ENCODE peak calls at places on chromosomes 11 and 22, in five cellular contexts. A, Y, U, N and Z are unnamed samples.

GRCh38 chr11:128684582-128685382 is 9.1 kb upstream of the FLI1 start:
- DNase-seq in N (no peak), U (no peak), Y (no peak), A (no peak), Z (no peak)

GRCh38 chr11:10588904-10589303 is 20.4 kb upstream of the LYVE1 start:
- DNase-seq in U (no peak), N (no peak), A (no peak), Y (no peak), Z (no peak)

GRCh38 chr11:70070736-70071135 is 7.4 kb upstream of the ANO1 start:
- DNase-seq in Y (no peak), N (no peak), U (no peak), A (peak; percentile 36), Z (no peak)

GRCh38 chr11:107017433-107018227 is 646 bp downstream of the GUCY1A2 start:
- DNase-seq in N (peak; percentile 75), U (peak; percentile 66), A (peak; percentile 42), Y (peak; percentile 55), Z (peak; percentile 54)

GRCh38 chr11:94802501-94802900 is 34.3 kb downstream of the AMOTL1 start:
- DNase-seq in A (no peak), Y (no peak), N (no peak), U (no peak), Z (no peak)

GRCh38 chr11:2176389-2176900 is 4.8 kb upstream of the TH start:
- DNase-seq in A (no peak), U (no peak), Y (no peak), N (no peak), Z (peak; percentile 6)

GRCh38 chr11:112162761-112163669 is 879 bp downstream of the IL18 start:
- DNase-seq in A (no peak), U (peak; percentile 58), Y (no peak), N (no peak), Z (peak; percentile 44)

GRCh38 chr11:30740071-30740470 is 153.9 kb upstream of the MPPED2 start:
- DNase-seq in A (no peak), U (no peak), Y (no peak), N (no peak), Z (no peak)

GRCh38 chr11:47905358-47906059 is 57.4 kb upstream of the NUP160 start:
- DNase-seq in A (no peak), N (no peak), U (no peak), Y (no peak), Z (peak; percentile 75)

GRCh38 chr11:94011478-94011877 is 9.7 kb upstream of the HEPHL1 start:
- DNase-seq in U (no peak), N (no peak), A (no peak), Y (no peak), Z (no peak)

GRCh38 chr11:71096751-71097388 is 155.5 kb downstream of the SHANK2 start:
- DNase-seq in A (no peak), N (no peak), Y (no peak), U (no peak), Z (no peak)

GRCh38 chr11:109945626-109946321 is 147.4 kb upstream of the ZC3H12C start:
- DNase-seq in Y (no peak), N (no peak), A (no peak), U (no peak), Z (no peak)
- H3K4me3 ChIP-seq in Y (no peak overlapping the region), N (peak overlapping the region; percentile 46), A (peak overlapping the region; percentile 9), U (no peak overlapping the region), Z (peak overlapping the region; percentile 9)

DNA sequence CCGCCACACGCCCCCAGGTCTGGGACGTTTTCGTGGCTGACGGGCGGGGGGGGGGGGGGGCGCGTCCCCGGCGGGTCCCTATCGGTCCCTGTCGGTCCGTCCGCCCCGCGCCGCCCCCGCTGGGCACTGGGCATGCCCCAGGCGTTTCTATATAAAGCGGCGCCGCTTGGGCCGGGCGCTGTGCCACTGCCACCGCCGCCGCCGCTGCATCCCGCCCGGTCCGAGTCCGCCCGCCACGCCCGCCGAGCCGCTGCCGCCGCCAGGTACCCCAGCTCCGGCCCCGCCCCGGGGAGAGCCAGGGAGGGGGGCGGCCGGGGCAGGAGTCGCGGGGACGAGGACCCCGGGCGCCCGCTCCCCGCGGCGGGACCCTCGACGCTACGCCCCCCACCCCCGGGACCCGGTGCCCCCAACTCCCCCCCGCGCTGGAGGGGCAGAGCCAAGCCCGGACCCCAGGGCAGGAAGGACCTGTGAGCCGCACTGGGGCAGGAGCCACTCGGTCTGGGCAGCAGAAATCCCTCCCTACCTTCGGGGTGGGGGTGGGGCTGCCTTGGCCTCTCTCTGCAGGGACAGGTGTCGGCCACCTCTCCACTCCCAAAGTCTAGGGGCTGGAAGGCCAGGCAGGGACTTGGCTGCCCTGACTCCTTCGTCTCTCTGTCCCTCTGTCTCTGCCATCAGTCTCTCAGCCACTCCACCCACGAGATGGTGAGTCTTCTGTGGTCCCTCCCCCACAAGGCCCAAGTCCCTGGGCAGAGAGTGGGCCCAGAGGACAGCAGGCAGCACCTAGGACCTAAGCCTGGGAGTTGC is at the start of gene CARNS1:
- DNase-seq in U (peak; percentile 40), Y (peak; percentile 46), A (no peak), N (no peak), Z (no peak)
- H3K4me3 ChIP-seq in U (no peak within 1 kb of the TSS), Y (peak within 1 kb of the TSS; percentile 36), A (no peak within 1 kb of the TSS), N (no peak within 1 kb of the TSS), Z (no peak within 1 kb of the TSS)

DNA sequence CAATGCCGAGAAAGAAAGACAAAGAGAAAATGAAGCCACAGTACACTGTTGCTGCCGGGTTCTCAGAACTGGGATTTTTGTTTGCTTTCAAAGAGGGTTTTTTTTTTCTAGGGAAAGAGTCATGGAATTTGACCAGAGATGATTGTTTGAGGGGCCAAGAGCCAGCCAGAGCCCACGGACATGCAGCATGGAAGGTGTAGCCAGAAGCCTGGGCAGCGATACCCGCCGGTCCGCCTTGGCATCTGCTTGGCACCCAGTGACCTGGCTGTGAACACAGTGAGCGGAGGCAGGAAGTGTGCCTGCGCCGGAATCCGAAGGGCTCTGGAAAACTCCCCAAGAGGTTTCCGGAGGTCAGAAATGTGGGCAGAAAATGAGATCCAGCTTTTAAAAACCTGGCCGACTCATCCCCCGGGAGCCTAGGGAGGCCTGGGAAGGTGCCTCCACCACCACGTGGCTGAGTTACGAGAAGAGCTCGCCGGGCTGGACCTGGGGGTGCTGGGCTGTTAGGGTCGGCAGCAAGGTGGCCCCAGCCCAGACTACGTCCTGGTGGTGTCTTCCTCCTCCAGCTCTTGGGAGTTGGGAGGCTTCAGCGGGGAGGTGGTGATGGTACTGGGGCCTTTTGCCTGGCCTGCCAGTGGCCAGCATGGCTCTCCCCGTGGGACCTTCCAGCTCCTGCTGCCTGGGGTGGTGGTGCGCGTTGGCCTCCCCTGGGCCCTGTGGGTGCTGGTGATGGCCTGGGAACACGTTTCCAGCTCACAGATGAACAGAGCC is 61.6 kb upstream of the PPARA start:
- DNase-seq in U (peak; percentile 91), Y (peak; percentile 64), N (no peak), A (peak; percentile 83), Z (peak; percentile 72)
- H3K4me3 ChIP-seq in U (peak overlapping the region; percentile 97), Y (peak overlapping the region; percentile 14), N (no peak overlapping the region), A (peak overlapping the region; percentile 31), Z (peak overlapping the region; percentile 81)

GRCh38 chr22:17804331-17805080 is 30.2 kb upstream of the BID start:
- DNase-seq in A (no peak), N (no peak), Y (no peak), U (no peak), Z (no peak)
- H3K4me3 ChIP-seq in A (no peak overlapping the region), N (no peak overlapping the region), Y (no peak overlapping the region), U (no peak overlapping the region), Z (no peak overlapping the region)

GRCh38 chr22:17794726-17795125 is 20.5 kb upstream of the BID start:
- DNase-seq in Y (no peak), A (no peak), U (no peak), N (no peak), Z (no peak)
- H3K4me3 ChIP-seq in Y (no peak overlapping the region), A (no peak overlapping the region), U (no peak overlapping the region), N (no peak overlapping the region), Z (no peak overlapping the region)

DNA sequence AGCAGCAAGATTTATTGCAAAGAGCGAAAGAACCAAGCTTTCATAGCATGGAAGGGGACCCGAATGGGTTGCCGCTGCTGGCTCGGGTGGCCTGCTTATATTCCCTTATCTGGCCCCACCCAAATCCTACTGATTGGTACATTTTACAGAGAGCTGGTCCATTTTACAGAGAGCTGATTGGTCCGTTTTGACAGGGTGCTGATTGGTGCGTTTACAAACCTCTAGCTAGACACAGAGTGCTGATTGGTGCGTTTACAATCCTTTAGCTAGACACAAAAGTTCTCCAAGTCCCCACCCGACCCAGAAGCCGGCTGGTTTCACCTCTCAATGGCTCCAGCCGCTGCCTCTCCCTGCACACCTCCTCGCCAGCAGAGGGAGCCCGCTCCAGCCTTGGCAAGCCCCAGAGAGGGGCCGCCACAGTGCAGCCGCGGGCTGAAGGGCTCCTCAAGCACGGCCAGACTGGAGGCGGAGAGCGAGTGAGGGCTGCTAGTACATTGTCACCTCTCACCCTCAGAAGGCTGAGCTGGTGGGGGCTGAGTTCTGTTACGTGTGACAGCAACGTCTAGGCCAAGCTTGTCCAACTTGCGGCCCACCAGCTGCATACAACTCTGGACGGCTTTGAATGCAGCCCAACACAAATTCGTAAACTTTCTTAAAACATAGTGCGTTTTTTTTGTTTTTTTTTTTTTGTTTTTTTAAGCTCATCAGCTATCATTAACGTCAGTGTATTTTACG is 8.7 kb downstream of the PTH start:
- DNase-seq in A (peak; percentile 70), U (peak; percentile 67), N (no peak), Y (peak; percentile 78), Z (peak; percentile 9)
- H3K4me3 ChIP-seq in A (peak overlapping the region; percentile 32), U (peak overlapping the region; percentile 68), N (no peak overlapping the region), Y (peak overlapping the region; percentile 27), Z (no peak overlapping the region)

GRCh38 chr11:72821920-72822799 is 7.9 kb downstream of the ATG16L2 start:
- DNase-seq in U (peak; percentile 92), N (peak; percentile 87), Y (peak; percentile 94), A (peak; percentile 91), Z (peak; percentile 85)
- H3K4me3 ChIP-seq in U (peak overlapping the region; percentile 68), N (no peak overlapping the region), Y (peak overlapping the region; percentile 51), A (peak overlapping the region; percentile 51), Z (peak overlapping the region; percentile 63)

GRCh38 chr22:29139965-29140782 is 65.5 kb upstream of the EMID1 start:
- DNase-seq in N (no peak), U (peak; percentile 75), A (no peak), Y (no peak), Z (peak; percentile 74)

GRCh38 chr22:29142116-29142515 is 63.6 kb upstream of the EMID1 start:
- DNase-seq in U (no peak), A (no peak), Y (no peak), N (no peak), Z (no peak)

GRCh38 chr22:29143848-29144785 is 61.6 kb upstream of the EMID1 start:
- DNase-seq in A (no peak), Y (no peak), U (no peak), N (no peak), Z (no peak)

GRCh38 chr22:29138556-29138955 is 65.7 kb downstream of the KREMEN1 start:
- DNase-seq in A (no peak), N (no peak), Y (no peak), U (no peak), Z (no peak)

DNA sequence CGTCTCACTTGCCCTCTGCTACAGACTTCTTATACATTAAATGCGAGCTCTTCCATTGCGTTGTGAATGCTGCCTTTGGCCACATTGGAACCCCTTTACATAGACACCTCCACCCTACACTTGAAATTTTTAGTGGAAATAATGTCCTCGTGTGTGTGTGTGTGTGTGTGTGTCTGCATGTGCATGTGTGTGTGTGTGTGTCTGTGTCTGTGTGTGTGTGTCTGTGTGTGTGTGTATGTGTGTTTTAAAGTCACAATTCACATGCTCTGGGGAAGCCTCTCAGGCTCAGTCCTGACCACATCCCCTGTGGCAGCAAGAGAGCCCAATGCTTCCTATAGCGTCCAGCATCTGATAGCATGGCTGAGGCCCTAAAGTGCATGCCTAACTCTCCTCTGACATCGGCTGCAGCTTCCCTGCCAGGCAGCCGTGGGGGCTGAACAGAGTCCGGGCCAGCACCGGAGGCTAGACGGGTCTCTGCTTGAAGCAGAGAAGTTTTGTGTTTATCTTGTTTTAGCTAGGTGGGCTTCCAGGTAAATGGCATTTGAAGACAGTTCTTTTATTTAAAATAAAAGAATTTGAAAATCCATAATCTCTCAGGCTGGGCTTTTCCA is 64.5 kb upstream of the EMID1 start:
- DNase-seq in Y (no peak), N (no peak), A (no peak), U (no peak), Z (no peak)
- H3K4me3 ChIP-seq in Y (no peak overlapping the region), N (no peak overlapping the region), A (no peak overlapping the region), U (no peak overlapping the region), Z (no peak overlapping the region)